ENCODE peak calls at places on chromosomes 16 and 17, in ten cellular contexts. One of them, this sample, is unnamed.
A peak's percentile ranks its signal among the peaks of the same experiment; 100 is the strongest.

GRCh38 chr16:15650019-15650697 is at the start of gene NDE1:
- DNase-seq in IMR-90: peak; percentile 85
- DNase-seq in body of pancreas: peak; percentile 91
- DNase-seq in tibial nerve: peak; percentile 87
- DNase-seq in esophagus muscularis mucosa: peak; percentile 96
- DNase-seq in NB4: peak; percentile 92
- DNase-seq in heart left ventricle: peak; percentile 95
- DNase-seq in HepG2: peak; percentile 93
- DNase-seq in stomach: peak; percentile 94
- DNase-seq in ovary: peak; percentile 94
- DNase-seq in this sample: peak; percentile 94

GRCh38 chr16:69093974-69094373 is 11.5 kb upstream of the HAS3 start:
- DNase-seq in IMR-90: no peak
- DNase-seq in body of pancreas: no peak
- DNase-seq in tibial nerve: no peak
- DNase-seq in esophagus muscularis mucosa: no peak
- DNase-seq in NB4: no peak
- DNase-seq in heart left ventricle: no peak
- DNase-seq in HepG2: no peak
- DNase-seq in stomach: no peak
- DNase-seq in ovary: no peak
- DNase-seq in this sample: peak; percentile 69

GRCh38 chr17:50123649-50124349 is 6.2 kb downstream of the SAMD14 start:
- DNase-seq in IMR-90: peak; percentile 46
- DNase-seq in body of pancreas: peak; percentile 40
- DNase-seq in tibial nerve: no peak
- DNase-seq in esophagus muscularis mucosa: no peak
- DNase-seq in NB4: no peak
- DNase-seq in heart left ventricle: no peak
- DNase-seq in HepG2: no peak
- DNase-seq in stomach: no peak
- DNase-seq in ovary: no peak
- DNase-seq in this sample: peak; percentile 61

GRCh38 chr16:63527404-63527803 is 1491.2 kb upstream of the CDH8 start:
- DNase-seq in IMR-90: no peak
- DNase-seq in body of pancreas: no peak
- DNase-seq in tibial nerve: no peak
- DNase-seq in esophagus muscularis mucosa: no peak
- DNase-seq in NB4: no peak
- DNase-seq in heart left ventricle: no peak
- DNase-seq in HepG2: no peak
- DNase-seq in stomach: no peak
- DNase-seq in ovary: no peak
- DNase-seq in this sample: no peak

GRCh38 chr17:67562036-67562435 is 155.7 kb upstream of the NOL11 start:
- DNase-seq in IMR-90: no peak
- DNase-seq in body of pancreas: no peak
- DNase-seq in tibial nerve: no peak
- DNase-seq in esophagus muscularis mucosa: no peak
- DNase-seq in NB4: no peak
- DNase-seq in heart left ventricle: no peak
- DNase-seq in HepG2: no peak
- DNase-seq in stomach: no peak
- DNase-seq in ovary: no peak
- DNase-seq in this sample: no peak

GRCh38 chr17:77959216-77959925 is 868 bp downstream of the TNRC6C start:
- DNase-seq in IMR-90: peak; percentile 19
- DNase-seq in body of pancreas: no peak
- DNase-seq in tibial nerve: no peak
- DNase-seq in esophagus muscularis mucosa: peak; percentile 88
- DNase-seq in NB4: peak; percentile 21
- DNase-seq in heart left ventricle: no peak
- DNase-seq in HepG2: no peak
- DNase-seq in stomach: peak; percentile 35
- DNase-seq in ovary: peak; percentile 57
- DNase-seq in this sample: peak; percentile 14

GRCh38 chr16:2934450-2934849 is 22.7 kb downstream of the FLYWCH1 start:
- DNase-seq in IMR-90: no peak
- DNase-seq in body of pancreas: no peak
- DNase-seq in tibial nerve: no peak
- DNase-seq in esophagus muscularis mucosa: no peak
- DNase-seq in NB4: peak; percentile 26
- DNase-seq in heart left ventricle: no peak
- DNase-seq in HepG2: no peak
- DNase-seq in stomach: no peak
- DNase-seq in ovary: no peak
- DNase-seq in this sample: no peak

GRCh38 chr16:25488435-25488834 is 203.3 kb upstream of the HS3ST4 start:
- DNase-seq in IMR-90: no peak
- DNase-seq in body of pancreas: no peak
- DNase-seq in tibial nerve: no peak
- DNase-seq in esophagus muscularis mucosa: no peak
- DNase-seq in NB4: no peak
- DNase-seq in heart left ventricle: no peak
- DNase-seq in HepG2: no peak
- DNase-seq in stomach: no peak
- DNase-seq in ovary: no peak
- DNase-seq in this sample: no peak

GRCh38 chr17:38667099-38667786 is 7.5 kb downstream of the EPOP start:
- DNase-seq in IMR-90: peak; percentile 70
- DNase-seq in body of pancreas: peak; percentile 74
- DNase-seq in tibial nerve: no peak
- DNase-seq in esophagus muscularis mucosa: no peak
- DNase-seq in NB4: peak; percentile 81
- DNase-seq in heart left ventricle: peak; percentile 59
- DNase-seq in HepG2: peak; percentile 79
- DNase-seq in stomach: peak; percentile 70
- DNase-seq in ovary: peak; percentile 65
- DNase-seq in this sample: peak; percentile 62

GRCh38 chr17:32331243-32332040 is 10.5 kb downstream of the C17orf75 start:
- DNase-seq in IMR-90: no peak
- DNase-seq in body of pancreas: no peak
- DNase-seq in tibial nerve: no peak
- DNase-seq in esophagus muscularis mucosa: no peak
- DNase-seq in NB4: peak; percentile 79
- DNase-seq in heart left ventricle: no peak
- DNase-seq in HepG2: no peak
- DNase-seq in stomach: no peak
- DNase-seq in ovary: no peak
- DNase-seq in this sample: no peak

GRCh38 chr17:14859521-14859920 is 405.6 kb downstream of the PMP22 start:
- DNase-seq in IMR-90: peak; percentile 39
- DNase-seq in body of pancreas: no peak
- DNase-seq in tibial nerve: no peak
- DNase-seq in esophagus muscularis mucosa: no peak
- DNase-seq in NB4: no peak
- DNase-seq in heart left ventricle: no peak
- DNase-seq in HepG2: no peak
- DNase-seq in stomach: no peak
- DNase-seq in ovary: no peak
- DNase-seq in this sample: no peak

GRCh38 chr17:33234930-33235685 is 58.0 kb downstream of the ASIC2 start:
- DNase-seq in IMR-90: peak; percentile 97
- DNase-seq in body of pancreas: peak; percentile 75
- DNase-seq in tibial nerve: peak; percentile 15
- DNase-seq in esophagus muscularis mucosa: no peak
- DNase-seq in NB4: no peak
- DNase-seq in heart left ventricle: peak; percentile 36
- DNase-seq in HepG2: no peak
- DNase-seq in stomach: peak; percentile 38
- DNase-seq in ovary: peak; percentile 82
- DNase-seq in this sample: peak; percentile 14

GRCh38 chr17:933168-934083 is 46.1 kb downstream of the NXN start:
- DNase-seq in IMR-90: peak; percentile 99
- DNase-seq in body of pancreas: peak; percentile 64
- DNase-seq in tibial nerve: no peak
- DNase-seq in esophagus muscularis mucosa: no peak
- DNase-seq in NB4: peak; percentile 53
- DNase-seq in heart left ventricle: no peak
- DNase-seq in HepG2: peak; percentile 75
- DNase-seq in stomach: peak; percentile 46
- DNase-seq in ovary: no peak
- DNase-seq in this sample: peak; percentile 58
- TF ChIP-seq POLR2A in IMR-90: no peak
- TF ChIP-seq POLR2A in body of pancreas: no peak
- TF ChIP-seq POLR2A in tibial nerve: no peak
- TF ChIP-seq POLR2A in esophagus muscularis mucosa: no peak
- TF ChIP-seq POLR2A in NB4: no peak
- TF ChIP-seq POLR2A in heart left ventricle: no peak
- TF ChIP-seq POLR2A in HepG2: no peak
- TF ChIP-seq POLR2A in stomach: no peak
- TF ChIP-seq POLR2A in ovary: no peak
- TF ChIP-seq POLR2A in this sample: no peak

DNA sequence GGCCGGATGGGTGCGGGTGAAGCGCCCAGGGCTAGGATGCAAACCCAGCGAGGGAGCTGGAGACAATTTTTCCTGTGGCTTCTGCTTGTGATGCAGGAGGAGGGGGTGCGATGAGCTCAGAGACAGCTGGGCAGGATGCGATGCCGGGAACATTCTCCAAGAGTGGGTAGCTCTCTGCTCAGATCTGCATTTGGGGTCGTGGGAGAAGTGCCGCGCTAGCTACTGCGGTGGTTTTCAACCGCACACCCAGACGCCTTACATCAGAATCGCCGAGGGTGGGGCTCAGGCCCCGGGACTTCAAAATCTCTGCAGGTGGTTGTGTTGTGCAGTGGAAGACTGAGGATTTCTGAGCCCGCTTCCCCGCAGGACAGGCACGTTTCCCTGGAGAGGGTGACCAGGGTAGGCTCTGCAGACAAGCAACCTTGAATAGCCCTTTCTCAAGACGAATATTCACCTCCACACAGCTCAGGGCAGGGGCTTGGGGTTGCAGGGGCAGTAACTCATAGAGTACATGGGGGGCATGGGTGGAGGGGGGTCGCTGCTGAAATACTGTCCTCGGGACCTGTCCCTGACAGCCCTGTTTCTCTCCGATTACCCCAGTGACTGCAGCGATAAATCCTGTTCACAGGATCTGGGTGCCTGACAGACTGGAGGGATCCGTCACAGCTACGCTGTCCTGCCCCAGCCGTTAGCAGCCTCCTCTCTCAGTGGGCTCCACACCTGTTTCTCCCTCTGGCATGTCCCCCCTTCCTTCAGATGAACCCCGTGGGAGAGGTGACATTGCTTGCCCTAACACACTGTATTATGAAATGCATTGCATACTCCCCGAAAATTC is 63.3 kb downstream of the HAPSTR1 start:
- DNase-seq in IMR-90: peak; percentile 9
- DNase-seq in body of pancreas: no peak
- DNase-seq in tibial nerve: no peak
- DNase-seq in esophagus muscularis mucosa: no peak
- DNase-seq in NB4: no peak
- DNase-seq in heart left ventricle: no peak
- DNase-seq in HepG2: no peak
- DNase-seq in stomach: no peak
- DNase-seq in ovary: no peak
- DNase-seq in this sample: no peak
- H3K4me3 ChIP-seq in IMR-90: no peak overlapping the region
- H3K4me3 ChIP-seq in body of pancreas: no peak overlapping the region
- H3K4me3 ChIP-seq in tibial nerve: no peak overlapping the region
- H3K4me3 ChIP-seq in esophagus muscularis mucosa: no peak overlapping the region
- H3K4me3 ChIP-seq in NB4: no peak overlapping the region
- H3K4me3 ChIP-seq in heart left ventricle: no peak overlapping the region
- H3K4me3 ChIP-seq in HepG2: no peak overlapping the region
- H3K4me3 ChIP-seq in stomach: no peak overlapping the region
- H3K4me3 ChIP-seq in ovary: no peak overlapping the region
- H3K4me3 ChIP-seq in this sample: no peak overlapping the region

GRCh38 chr16:78128920-78129319 is 29.5 kb downstream of the WWOX start:
- DNase-seq in IMR-90: no peak
- DNase-seq in body of pancreas: no peak
- DNase-seq in tibial nerve: no peak
- DNase-seq in esophagus muscularis mucosa: no peak
- DNase-seq in NB4: no peak
- DNase-seq in heart left ventricle: no peak
- DNase-seq in HepG2: no peak
- DNase-seq in stomach: no peak
- DNase-seq in ovary: no peak
- DNase-seq in this sample: no peak

GRCh38 chr16:78130083-78130608 is 30.7 kb downstream of the WWOX start:
- DNase-seq in IMR-90: no peak
- DNase-seq in body of pancreas: no peak
- DNase-seq in tibial nerve: no peak
- DNase-seq in esophagus muscularis mucosa: no peak
- DNase-seq in NB4: no peak
- DNase-seq in heart left ventricle: no peak
- DNase-seq in HepG2: no peak
- DNase-seq in stomach: no peak
- DNase-seq in ovary: no peak
- DNase-seq in this sample: no peak

GRCh38 chr16:78127130-78127529 is 27.7 kb downstream of the WWOX start:
- DNase-seq in IMR-90: peak; percentile 33
- DNase-seq in body of pancreas: no peak
- DNase-seq in tibial nerve: no peak
- DNase-seq in esophagus muscularis mucosa: no peak
- DNase-seq in NB4: no peak
- DNase-seq in heart left ventricle: no peak
- DNase-seq in HepG2: no peak
- DNase-seq in stomach: no peak
- DNase-seq in ovary: no peak
- DNase-seq in this sample: no peak

GRCh38 chr16:78130950-78131349 is 31.5 kb downstream of the WWOX start:
- DNase-seq in IMR-90: no peak
- DNase-seq in body of pancreas: no peak
- DNase-seq in tibial nerve: no peak
- DNase-seq in esophagus muscularis mucosa: no peak
- DNase-seq in NB4: no peak
- DNase-seq in heart left ventricle: no peak
- DNase-seq in HepG2: peak; percentile 32
- DNase-seq in stomach: no peak
- DNase-seq in ovary: no peak
- DNase-seq in this sample: no peak

DNA sequence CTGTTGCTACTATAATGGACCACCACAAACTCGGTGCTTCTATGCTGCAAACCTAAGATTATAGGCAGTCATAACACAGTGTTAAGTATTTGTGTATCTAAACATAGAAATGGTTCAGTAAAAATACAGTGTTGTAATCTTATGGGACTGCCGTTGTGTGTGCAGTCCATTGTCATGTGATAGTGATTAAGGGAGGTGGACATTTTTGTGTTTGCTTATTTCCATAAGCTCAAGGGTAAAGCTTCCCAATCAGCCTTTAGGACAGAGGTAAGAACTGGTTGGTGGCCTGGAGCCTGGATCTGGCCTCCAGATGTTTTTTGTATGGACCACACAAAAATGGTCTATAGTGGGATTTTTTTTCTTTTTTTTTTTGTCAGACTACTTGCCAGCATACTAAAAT is 29.9 kb downstream of the WWOX start:
- DNase-seq in IMR-90: no peak
- DNase-seq in body of pancreas: no peak
- DNase-seq in tibial nerve: no peak
- DNase-seq in esophagus muscularis mucosa: no peak
- DNase-seq in NB4: no peak
- DNase-seq in heart left ventricle: no peak
- DNase-seq in HepG2: peak; percentile 84
- DNase-seq in stomach: no peak
- DNase-seq in ovary: no peak
- DNase-seq in this sample: no peak
- TF ChIP-seq POLR2A in IMR-90: no peak
- TF ChIP-seq POLR2A in body of pancreas: no peak
- TF ChIP-seq POLR2A in tibial nerve: no peak
- TF ChIP-seq POLR2A in esophagus muscularis mucosa: no peak
- TF ChIP-seq POLR2A in NB4: no peak
- TF ChIP-seq POLR2A in heart left ventricle: no peak
- TF ChIP-seq POLR2A in HepG2: no peak
- TF ChIP-seq POLR2A in stomach: no peak
- TF ChIP-seq POLR2A in ovary: no peak
- TF ChIP-seq POLR2A in this sample: no peak

GRCh38 chr16:56961386-56961785 is 364 bp upstream of the CETP start:
- DNase-seq in IMR-90: peak; percentile 25
- DNase-seq in body of pancreas: no peak
- DNase-seq in tibial nerve: no peak
- DNase-seq in esophagus muscularis mucosa: no peak
- DNase-seq in NB4: no peak
- DNase-seq in heart left ventricle: no peak
- DNase-seq in HepG2: no peak
- DNase-seq in stomach: no peak
- DNase-seq in ovary: no peak
- DNase-seq in this sample: no peak
- H3K4me3 ChIP-seq in IMR-90: no peak overlapping the region
- H3K4me3 ChIP-seq in body of pancreas: no peak overlapping the region
- H3K4me3 ChIP-seq in tibial nerve: no peak overlapping the region
- H3K4me3 ChIP-seq in esophagus muscularis mucosa: no peak overlapping the region
- H3K4me3 ChIP-seq in NB4: no peak overlapping the region
- H3K4me3 ChIP-seq in heart left ventricle: no peak overlapping the region
- H3K4me3 ChIP-seq in HepG2: no peak overlapping the region
- H3K4me3 ChIP-seq in stomach: no peak overlapping the region
- H3K4me3 ChIP-seq in ovary: no peak overlapping the region
- H3K4me3 ChIP-seq in this sample: no peak overlapping the region